ENCODE peak calls at places on chromosomes 16 and 17, in seven cellular contexts. One of them, this sample, is unnamed.

GRCh38 chr17:72404872-72405271 is 284.1 kb downstream of the SOX9 start:
- DNase-seq in esophagus muscularis mucosa: no peak
- DNase-seq in A549: no peak
- DNase-seq in IMR-90: peak
- DNase-seq in lower leg skin: no peak
- DNase-seq in heart left ventricle: no peak
- DNase-seq in prostate gland: no peak
- DNase-seq in this sample: no peak

GRCh38 chr16:81723098-81723723 is 55.9 kb upstream of the PLCG2 start:
- DNase-seq in esophagus muscularis mucosa: no peak
- DNase-seq in A549: peak
- DNase-seq in IMR-90: peak
- DNase-seq in lower leg skin: peak
- DNase-seq in heart left ventricle: no peak
- DNase-seq in prostate gland: peak
- DNase-seq in this sample: peak

GRCh38 chr17:69213059-69213813 is 15.4 kb downstream of the ABCA10 start:
- DNase-seq in esophagus muscularis mucosa: no peak
- DNase-seq in A549: peak
- DNase-seq in IMR-90: no peak
- DNase-seq in lower leg skin: no peak
- DNase-seq in heart left ventricle: no peak
- DNase-seq in prostate gland: no peak
- DNase-seq in this sample: no peak

GRCh38 chr16:10103096-10103495 is 79.1 kb downstream of the GRIN2A start:
- DNase-seq in esophagus muscularis mucosa: no peak
- DNase-seq in A549: no peak
- DNase-seq in IMR-90: no peak
- DNase-seq in lower leg skin: no peak
- DNase-seq in heart left ventricle: no peak
- DNase-seq in prostate gland: no peak
- DNase-seq in this sample: no peak

GRCh38 chr17:64306850-64307463 is 43.9 kb upstream of the TEX2 start:
- DNase-seq in esophagus muscularis mucosa: no peak
- DNase-seq in A549: peak
- DNase-seq in IMR-90: peak
- DNase-seq in lower leg skin: peak
- DNase-seq in heart left ventricle: peak
- DNase-seq in prostate gland: peak
- DNase-seq in this sample: peak

GRCh38 chr16:66286527-66286926 is 80.0 kb upstream of the CDH5 start:
- DNase-seq in esophagus muscularis mucosa: no peak
- DNase-seq in A549: no peak
- DNase-seq in IMR-90: no peak
- DNase-seq in lower leg skin: no peak
- DNase-seq in heart left ventricle: no peak
- DNase-seq in prostate gland: no peak
- DNase-seq in this sample: no peak

GRCh38 chr16:14155572-14156213 is 84.6 kb downstream of the MRTFB start:
- DNase-seq in esophagus muscularis mucosa: no peak
- DNase-seq in A549: no peak
- DNase-seq in IMR-90: no peak
- DNase-seq in lower leg skin: no peak
- DNase-seq in heart left ventricle: no peak
- DNase-seq in prostate gland: peak
- DNase-seq in this sample: no peak

GRCh38 chr16:24298539-24298938 is 42.4 kb downstream of the CACNG3 start:
- DNase-seq in esophagus muscularis mucosa: no peak
- DNase-seq in A549: no peak
- DNase-seq in IMR-90: no peak
- DNase-seq in lower leg skin: no peak
- DNase-seq in heart left ventricle: no peak
- DNase-seq in prostate gland: no peak
- DNase-seq in this sample: no peak

GRCh38 chr16:85326113-85326793 is 214.0 kb upstream of the CIBAR2 start:
- DNase-seq in esophagus muscularis mucosa: no peak
- DNase-seq in A549: no peak
- DNase-seq in IMR-90: peak
- DNase-seq in lower leg skin: no peak
- DNase-seq in heart left ventricle: no peak
- DNase-seq in prostate gland: no peak
- DNase-seq in this sample: no peak

GRCh38 chr17:48575673-48576478 is 2.3 kb downstream of the HOXB4 start:
- DNase-seq in esophagus muscularis mucosa: no peak
- DNase-seq in A549: no peak
- DNase-seq in IMR-90: peak
- DNase-seq in lower leg skin: no peak
- DNase-seq in heart left ventricle: no peak
- DNase-seq in prostate gland: no peak
- DNase-seq in this sample: no peak

GRCh38 chr17:34581446-34582184 is 2.2 kb downstream of the TMEM132E start:
- DNase-seq in esophagus muscularis mucosa: no peak
- DNase-seq in A549: no peak
- DNase-seq in IMR-90: no peak
- DNase-seq in lower leg skin: no peak
- DNase-seq in heart left ventricle: no peak
- DNase-seq in prostate gland: no peak
- DNase-seq in this sample: no peak

GRCh38 chr16:881219-882097 is 80.9 kb upstream of the GNG13 start:
- DNase-seq in esophagus muscularis mucosa: no peak
- DNase-seq in A549: no peak
- DNase-seq in IMR-90: no peak
- DNase-seq in lower leg skin: no peak
- DNase-seq in heart left ventricle: no peak
- DNase-seq in prostate gland: no peak
- DNase-seq in this sample: no peak

GRCh38 chr16:2990891-2991290 is 10.6 kb upstream of the PKMYT1 start:
- DNase-seq in esophagus muscularis mucosa: no peak
- DNase-seq in A549: no peak
- DNase-seq in IMR-90: no peak
- DNase-seq in lower leg skin: no peak
- DNase-seq in heart left ventricle: no peak
- DNase-seq in prostate gland: no peak
- DNase-seq in this sample: no peak

GRCh38 chr17:49489348-49489747 is 5.7 kb upstream of the NGFR start:
- DNase-seq in esophagus muscularis mucosa: no peak
- DNase-seq in A549: no peak
- DNase-seq in IMR-90: no peak
- DNase-seq in lower leg skin: no peak
- DNase-seq in heart left ventricle: no peak
- DNase-seq in prostate gland: no peak
- DNase-seq in this sample: no peak

GRCh38 chr17:31294231-31294630 is 2.8 kb downstream of the OMG start:
- DNase-seq in esophagus muscularis mucosa: no peak
- DNase-seq in A549: no peak
- DNase-seq in IMR-90: no peak
- DNase-seq in lower leg skin: no peak
- DNase-seq in heart left ventricle: no peak
- DNase-seq in prostate gland: no peak
- DNase-seq in this sample: no peak

GRCh38 chr17:3887811-3888210 is 5.0 kb downstream of the CAMKK1 start:
- DNase-seq in esophagus muscularis mucosa: no peak
- DNase-seq in A549: no peak
- DNase-seq in IMR-90: no peak
- DNase-seq in lower leg skin: no peak
- DNase-seq in heart left ventricle: no peak
- DNase-seq in prostate gland: no peak
- DNase-seq in this sample: no peak

GRCh38 chr17:57342963-57343589 is 86.8 kb downstream of the MSI2 start:
- DNase-seq in esophagus muscularis mucosa: no peak
- DNase-seq in A549: no peak
- DNase-seq in IMR-90: no peak
- DNase-seq in lower leg skin: no peak
- DNase-seq in heart left ventricle: no peak
- DNase-seq in prostate gland: no peak
- DNase-seq in this sample: no peak

DNA sequence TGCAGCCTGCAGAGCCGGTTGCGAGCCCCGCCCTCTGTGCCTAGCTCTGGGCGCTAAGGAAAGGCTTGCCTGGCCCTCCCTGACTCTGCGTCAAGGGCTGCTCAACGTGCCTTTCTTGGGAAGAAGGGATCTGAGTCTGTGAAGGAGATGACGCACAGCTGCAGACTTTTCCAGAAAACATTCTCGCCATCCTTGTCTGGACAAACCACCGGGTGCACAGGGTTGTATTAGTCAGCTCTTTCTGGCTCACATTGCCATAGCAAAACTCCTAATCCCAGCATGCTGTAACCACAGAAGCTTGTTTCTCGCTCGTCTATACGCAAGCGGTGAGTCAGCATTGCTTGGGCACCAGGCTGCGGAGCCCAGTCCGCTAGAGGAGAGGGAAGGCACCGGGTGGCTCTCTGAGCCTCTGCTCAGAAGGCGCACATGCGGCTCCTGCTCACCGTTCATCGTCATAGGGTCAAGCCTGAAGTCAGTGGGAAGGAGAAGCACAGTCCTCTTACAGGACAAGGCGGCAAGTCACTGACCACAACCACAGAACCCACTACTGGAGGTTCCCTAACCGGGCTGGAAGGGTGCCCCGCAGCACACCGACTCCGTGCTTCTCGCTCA is 2.2 kb upstream of the CD300H start:
- DNase-seq in esophagus muscularis mucosa: no peak
- DNase-seq in A549: peak
- DNase-seq in IMR-90: peak
- DNase-seq in lower leg skin: peak
- DNase-seq in heart left ventricle: peak
- DNase-seq in prostate gland: no peak
- DNase-seq in this sample: peak
- TF ChIP-seq CTCF in esophagus muscularis mucosa: no peak
- TF ChIP-seq CTCF in A549: no peak
- TF ChIP-seq CTCF in IMR-90: no peak
- TF ChIP-seq CTCF in lower leg skin: no peak
- TF ChIP-seq CTCF in heart left ventricle: no peak
- TF ChIP-seq CTCF in prostate gland: no peak
- TF ChIP-seq CTCF in this sample: no peak

DNA sequence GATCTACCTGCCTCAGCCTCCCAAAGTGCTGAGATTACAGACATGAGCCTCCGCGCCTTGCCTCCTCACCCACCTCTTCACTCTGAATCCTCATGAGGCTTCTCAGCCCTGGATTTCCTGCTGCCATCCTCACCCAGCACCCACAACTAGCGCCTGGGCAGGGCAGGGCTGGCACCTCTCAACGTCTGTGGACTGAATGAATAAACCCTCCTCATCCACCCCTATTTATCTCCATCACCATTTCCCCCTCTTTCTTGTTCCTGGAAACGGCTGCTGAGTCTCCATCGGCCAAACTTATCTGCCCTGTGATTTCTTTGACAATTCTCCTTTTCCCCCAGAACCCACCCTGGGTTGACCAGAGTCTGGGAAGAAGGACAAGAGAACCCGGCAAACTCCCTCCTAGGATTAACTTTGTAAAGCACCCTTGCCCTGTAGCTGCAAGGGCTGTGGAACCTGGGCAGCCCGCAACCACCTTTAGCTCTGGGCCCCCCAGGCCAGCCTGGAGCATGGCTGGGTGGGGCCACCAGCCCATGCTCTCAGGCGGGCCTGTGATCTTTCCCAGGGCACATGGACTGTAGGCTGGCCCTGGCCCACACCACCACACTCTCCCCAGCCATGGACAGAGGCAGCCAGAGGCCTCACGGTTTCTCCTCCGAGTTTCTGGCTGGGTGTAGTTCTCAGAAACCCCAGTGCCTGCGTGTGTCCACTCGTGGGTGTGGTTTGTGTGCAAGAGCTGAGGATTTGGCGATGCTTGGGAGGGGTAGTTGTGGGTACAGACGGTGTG is 2.4 kb downstream of the SPN start:
- DNase-seq in esophagus muscularis mucosa: no peak
- DNase-seq in A549: no peak
- DNase-seq in IMR-90: no peak
- DNase-seq in lower leg skin: no peak
- DNase-seq in heart left ventricle: no peak
- DNase-seq in prostate gland: no peak
- DNase-seq in this sample: no peak
- H3K4me3 ChIP-seq in esophagus muscularis mucosa: no peak
- H3K4me3 ChIP-seq in A549: no peak
- H3K4me3 ChIP-seq in IMR-90: no peak
- H3K4me3 ChIP-seq in lower leg skin: no peak
- H3K4me3 ChIP-seq in heart left ventricle: no peak
- H3K4me3 ChIP-seq in prostate gland: no peak
- H3K4me3 ChIP-seq in this sample: no peak

DNA sequence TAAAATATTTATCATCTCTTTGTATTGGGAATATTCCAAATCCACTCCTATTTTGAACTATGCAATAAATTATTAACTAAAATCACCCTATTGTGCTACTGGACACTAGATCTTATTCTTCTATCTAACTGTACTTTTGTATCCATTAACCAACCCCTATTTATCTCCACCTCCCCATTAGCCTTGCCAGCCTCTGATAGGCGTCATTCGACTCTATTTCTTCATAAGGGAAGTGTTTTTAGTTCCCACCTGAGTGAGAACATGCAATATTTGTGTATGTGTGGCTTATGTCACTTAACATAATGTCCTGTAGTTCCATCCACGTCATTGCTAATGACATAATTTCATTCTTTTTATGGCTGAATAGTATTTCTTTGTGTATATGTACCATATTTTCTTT is 23.9 kb downstream of the TMEM186 start:
- DNase-seq in esophagus muscularis mucosa: no peak
- DNase-seq in A549: no peak
- DNase-seq in IMR-90: no peak
- DNase-seq in lower leg skin: no peak
- DNase-seq in heart left ventricle: no peak
- DNase-seq in prostate gland: no peak
- DNase-seq in this sample: no peak
- TF ChIP-seq POLR2A in esophagus muscularis mucosa: no peak
- TF ChIP-seq POLR2A in A549: no peak
- TF ChIP-seq POLR2A in IMR-90: no peak
- TF ChIP-seq POLR2A in lower leg skin: no peak
- TF ChIP-seq POLR2A in heart left ventricle: no peak
- TF ChIP-seq POLR2A in prostate gland: no peak
- TF ChIP-seq POLR2A in this sample: no peak

DNA sequence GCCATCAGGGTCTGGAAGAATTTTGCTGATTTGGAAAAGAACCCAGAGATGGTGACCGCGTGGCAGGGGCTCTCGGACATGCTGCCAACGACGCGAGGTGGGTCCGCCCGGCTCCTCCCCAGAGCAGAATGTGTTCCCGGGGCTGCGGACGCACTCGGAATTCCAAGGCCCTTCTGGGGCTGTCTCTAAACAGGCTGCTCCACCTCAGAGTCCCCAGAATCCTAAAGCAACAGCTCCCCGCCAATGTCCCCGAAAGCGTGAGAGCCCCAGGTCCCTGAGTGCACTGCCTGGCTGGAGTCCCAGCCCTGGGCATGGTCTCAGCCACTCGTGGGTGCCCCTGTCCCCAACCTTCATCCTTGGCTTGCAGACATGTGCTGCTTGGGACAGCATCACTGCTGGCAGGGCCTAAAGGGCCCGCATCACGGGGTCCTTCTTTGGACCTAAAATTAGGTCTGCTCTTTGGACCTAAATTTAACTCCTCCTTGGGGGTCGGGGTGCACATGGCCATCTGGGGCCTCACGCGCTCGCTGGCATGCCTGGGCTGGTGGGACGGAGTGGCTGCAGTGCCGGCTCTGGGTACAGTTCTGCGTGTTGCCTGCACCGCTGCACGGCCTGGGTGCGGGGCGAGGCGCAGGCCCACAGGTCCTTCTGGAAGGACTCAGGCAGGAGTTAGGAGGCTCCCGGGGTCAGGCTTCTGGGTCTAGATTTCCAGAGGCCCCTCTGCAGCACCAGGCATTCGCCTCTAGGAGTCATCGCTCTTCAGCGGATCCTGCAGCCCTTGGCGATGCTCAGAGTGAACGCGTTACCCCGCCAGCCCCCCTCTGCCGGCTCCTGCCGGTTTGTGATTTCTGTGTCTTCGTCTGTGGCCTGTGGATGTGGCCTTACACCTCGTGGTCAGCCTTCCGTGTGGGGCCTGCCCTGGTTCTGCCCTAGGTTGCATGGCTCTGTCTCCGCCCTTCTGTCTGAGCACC is 41.9 kb upstream of the CHMP6 start:
- DNase-seq in esophagus muscularis mucosa: no peak
- DNase-seq in A549: no peak
- DNase-seq in IMR-90: no peak
- DNase-seq in lower leg skin: no peak
- DNase-seq in heart left ventricle: peak
- DNase-seq in prostate gland: no peak
- DNase-seq in this sample: no peak
- TF ChIP-seq CTCF in esophagus muscularis mucosa: peak
- TF ChIP-seq CTCF in A549: no peak
- TF ChIP-seq CTCF in IMR-90: no peak
- TF ChIP-seq CTCF in lower leg skin: no peak
- TF ChIP-seq CTCF in heart left ventricle: no peak
- TF ChIP-seq CTCF in prostate gland: no peak
- TF ChIP-seq CTCF in this sample: no peak